ENCODE peak calls at places on chromosomes 4 and X, in seven cellular contexts. L is right lobe of liver; J is brain microvascular endothelial cell; V is SJSA1; Z is T-cell; U is stimulated activated CD4-positive, alpha-beta T cell treated with anti-CD3 and anti-CD28 coated beads, Interleukin-1b, Interleukin-23, amount 100 ng/mL, for 1 hour; A is amniotic stem cell. P is an unnamed sample.

GRCh38 chrX:7347465-7347864 is 199.5 kb upstream of the PUDP start:
- DNase-seq in U (no peak), J (no peak), V (no peak), Z (no peak), L (no peak), A (no peak), P (no peak)

GRCh38 chrX:13112499-13112898 is 68.1 kb upstream of the FAM9C start:
- DNase-seq in A (no peak), J (no peak), V (no peak), U (no peak), Z (no peak), L (no peak), P (no peak)

GRCh38 chrX:522456-522855 is 108.1 kb upstream of the SHOX start:
- DNase-seq in A (no peak), L (no peak), J (no peak), V (no peak), U (no peak), Z (no peak), P (no peak)

GRCh38 chr4:3291969-3292570 is 751 bp upstream of the RGS12 start:
- DNase-seq in U (no peak), A (no peak), Z (no peak), L (peak; percentile 81), J (no peak), V (peak; percentile 75), P (no peak)

GRCh38 chr4:53656421-53656981 is 65.2 kb upstream of the LNX1 start:
- DNase-seq in U (no peak), L (no peak), Z (no peak), J (no peak), V (peak; percentile 6), A (peak; percentile 42), P (no peak)

GRCh38 chrX:11504234-11504633 is 161.5 kb downstream of the ARHGAP6 start:
- DNase-seq in J (no peak), U (no peak), L (peak; percentile 20), V (no peak), A (no peak), Z (no peak), P (no peak)

GRCh38 chr4:153643406-153644016 is 40.6 kb upstream of the TLR2 start:
- DNase-seq in U (no peak), V (peak; percentile 44), J (peak; percentile 10), L (no peak), A (no peak), Z (no peak), P (no peak)

GRCh38 chrX:24594531-24594930 is 52.6 kb downstream of the PCYT1B start:
- DNase-seq in A (no peak), Z (no peak), J (no peak), L (no peak), U (no peak), V (no peak), P (no peak)

GRCh38 chr4:48275247-48275646 is 5.6 kb upstream of the TEC start:
- DNase-seq in J (peak; percentile 7), A (no peak), L (no peak), U (no peak), V (no peak), Z (no peak), P (peak; percentile 18)

GRCh38 chr4:165088366-165088765 is 24.3 kb downstream of the TMEM192 start:
- DNase-seq in U (no peak), Z (no peak), J (no peak), V (no peak), L (no peak), A (no peak), P (no peak)

GRCh38 chr4:1207603-1208265 is 35.4 kb upstream of the SPON2 start:
- DNase-seq in Z (no peak), U (no peak), J (no peak), V (no peak), A (no peak), L (peak; percentile 48), P (no peak)

GRCh38 chr4:947491-947971 is 15.3 kb downstream of the TMEM175 start:
- DNase-seq in L (no peak), J (no peak), V (no peak), U (no peak), A (no peak), Z (no peak), P (no peak)

GRCh38 chrX:13754765-13755164 is 20.2 kb downstream of the OFD1 start:
- DNase-seq in Z (no peak), J (no peak), A (no peak), U (no peak), L (no peak), V (no peak), P (no peak)

GRCh38 chr4:25406081-25406692 is 29.1 kb downstream of the ANAPC4 start:
- DNase-seq in A (no peak), V (no peak), Z (no peak), U (no peak), J (no peak), L (no peak), P (no peak)

GRCh38 chr4:145177511-145177905 is 2.9 kb downstream of the OTUD4 start:
- DNase-seq in U (no peak), A (no peak), V (no peak), J (no peak), L (no peak), Z (no peak), P (no peak)

GRCh38 chr4:6200922-6201362 is 593 bp upstream of the JAKMIP1 start:
- DNase-seq in V (no peak), A (no peak), Z (no peak), J (no peak), U (no peak), L (no peak), P (peak; percentile 38)

GRCh38 chr4:154485127-154485773 is 6.3 kb downstream of the DCHS2 start:
- DNase-seq in J (no peak), V (no peak), U (no peak), L (no peak), A (no peak), Z (no peak), P (no peak)

GRCh38 chr4:152431784-152432183 is 104.1 kb downstream of the FBXW7 start:
- DNase-seq in A (no peak), Z (no peak), U (no peak), L (no peak), V (no peak), J (no peak), P (no peak)

GRCh38 chr4:169716677-169717076 is 41.1 kb downstream of the HPF1 start:
- DNase-seq in U (no peak), Z (no peak), V (no peak), L (no peak), A (no peak), J (peak; percentile 3), P (no peak)

GRCh38 chr4:108142870-108143269 is 25.9 kb downstream of the LEF1 start:
- DNase-seq in L (no peak), A (no peak), V (no peak), J (no peak), U (no peak), Z (no peak), P (no peak)

P was measured in activated CD8-positive, alpha-beta T cell treated with anti-CD3 and anti-CD28 coated beads for 36 hours.